ENCODE peak calls at places on chromosome 11, in eight cellular contexts. L is sciatic nerve; B is HTR-8/SVneo; Q is stomach; T is activated CD4-positive, alpha-beta T cell treated with anti-CD3 and anti-CD28 coated beads for 36 hours; J is KBM-7; W is renal cortical epithelial cell; R is upper lobe of right lung. U is an unnamed sample.

GRCh38 chr11:67252831-67253239 is 13.4 kb upstream of the GRK2 start:
- DNase-seq in L (peak; percentile 54), B (no peak), Q (no peak), T (peak; percentile 55), J (peak; percentile 60), W (peak; percentile 53), R (no peak), U (no peak)

GRCh38 chr11:38169286-38169685 is 1571.2 kb upstream of the RAG2 start:
- DNase-seq in L (no peak), B (peak; percentile 34), Q (no peak), T (no peak), J (no peak), W (peak; percentile 13), R (no peak), U (no peak)

GRCh38 chr11:36451045-36451444 is 59.0 kb downstream of the TRAF6 start:
- DNase-seq in L (no peak), B (no peak), Q (no peak), T (no peak), J (no peak), W (no peak), R (no peak), U (no peak)

GRCh38 chr11:1208361-1209261 is 14.3 kb upstream of the MUC5B start:
- DNase-seq in L (peak; percentile 44), B (no peak), Q (no peak), T (no peak), J (no peak), W (no peak), R (peak; percentile 58), U (no peak)

GRCh38 chr11:3855808-3856491 is 486 bp downstream of the STIM1 start:
- DNase-seq in L (peak; percentile 61), B (peak; percentile 20), Q (peak; percentile 46), T (peak; percentile 72), J (peak; percentile 64), W (no peak), R (peak; percentile 87), U (peak; percentile 80)

GRCh38 chr11:130208241-130209127 is 48.9 kb downstream of the ST14 start:
- DNase-seq in L (peak; percentile 49), B (no peak), Q (peak; percentile 24), T (no peak), J (no peak), W (no peak), R (peak; percentile 61), U (no peak)

GRCh38 chr11:36689442-36689841 is 91.4 kb upstream of the RAG2 start:
- DNase-seq in L (no peak), B (no peak), Q (no peak), T (no peak), J (no peak), W (no peak), R (no peak), U (no peak)

GRCh38 chr11:107770546-107770945 is 58.7 kb upstream of the SLN start:
- DNase-seq in L (no peak), B (no peak), Q (no peak), T (no peak), J (no peak), W (peak; percentile 38), R (no peak), U (no peak)

GRCh38 chr11:108616549-108616948 is 23.0 kb upstream of the EXPH5 start:
- DNase-seq in L (no peak), B (peak; percentile 83), Q (no peak), T (no peak), J (no peak), W (peak; percentile 99), R (no peak), U (no peak)

GRCh38 chr11:106344392-106344791 is 266.9 kb downstream of the AASDHPPT start:
- DNase-seq in L (no peak), B (no peak), Q (no peak), T (no peak), J (no peak), W (peak; percentile 36), R (no peak), U (no peak)

GRCh38 chr11:120089036-120090001 is 48.6 kb downstream of the TRIM29 start:
- DNase-seq in L (no peak), B (no peak), Q (peak; percentile 46), T (no peak), J (no peak), W (no peak), R (peak; percentile 17), U (no peak)

GRCh38 chr11:77322926-77323590 is 21.6 kb upstream of the GDPD4 start:
- DNase-seq in L (no peak), B (no peak), Q (no peak), T (no peak), J (no peak), W (peak; percentile 72), R (no peak), U (no peak)

GRCh38 chr11:1864831-1865665 is 12.2 kb downstream of the LSP1 start:
- DNase-seq in L (no peak), B (no peak), Q (no peak), T (no peak), J (no peak), W (no peak), R (no peak), U (no peak)

GRCh38 chr11:86955111-86955673 is at the start of gene FZD4:
- DNase-seq in L (peak; percentile 93), B (peak; percentile 87), Q (peak; percentile 93), T (peak; percentile 69), J (peak; percentile 80), W (no peak), R (peak; percentile 95), U (peak; percentile 90)

GRCh38 chr11:606245-606644 is 9.5 kb downstream of the IRF7 start:
- DNase-seq in L (no peak), B (no peak), Q (peak; percentile 80), T (no peak), J (no peak), W (peak; percentile 4), R (peak; percentile 88), U (no peak)

GRCh38 chr11:64044730-64045386 is 9.1 kb downstream of the FLRT1 start:
- DNase-seq in L (peak; percentile 74), B (no peak), Q (no peak), T (no peak), J (peak; percentile 27), W (peak; percentile 17), R (no peak), U (peak; percentile 71)

GRCh38 chr11:45847908-45848316 is 637 bp downstream of the CRY2 start:
- DNase-seq in L (peak; percentile 69), B (peak; percentile 47), Q (peak; percentile 66), T (peak; percentile 66), J (peak; percentile 54), W (peak; percentile 53), R (peak; percentile 74), U (no peak)

GRCh38 chr11:116847612-116848011 is 10.2 kb upstream of the APOA1 start:
- DNase-seq in L (no peak), B (no peak), Q (no peak), T (no peak), J (no peak), W (no peak), R (no peak), U (no peak)

GRCh38 chr11:112453601-112454577 is 193.2 kb upstream of the PLET1 start:
- DNase-seq in L (no peak), B (no peak), Q (peak; percentile 47), T (peak; percentile 75), J (peak; percentile 11), W (peak; percentile 50), R (peak; percentile 70), U (no peak)

GRCh38 chr11:92954003-92954402 is 15.4 kb upstream of the MTNR1B start:
- DNase-seq in L (no peak), B (no peak), Q (no peak), T (no peak), J (no peak), W (no peak), R (no peak), U (no peak)

GRCh38 chr11:126607374-126607773 is 251.9 kb downstream of the ST3GAL4 start:
- DNase-seq in L (no peak), B (peak; percentile 50), Q (peak; percentile 64), T (peak; percentile 43), J (peak; percentile 60), W (peak; percentile 18), R (no peak), U (peak; percentile 85)

GRCh38 chr11:57340228-57340627 is 2.1 kb downstream of the P2RX3 start:
- DNase-seq in L (no peak), B (no peak), Q (no peak), T (peak; percentile 45), J (peak; percentile 56), W (peak; percentile 34), R (no peak), U (peak; percentile 71)

GRCh38 chr11:64052938-64053622 is 17.3 kb downstream of the FLRT1 start:
- DNase-seq in L (no peak), B (no peak), Q (no peak), T (no peak), J (no peak), W (no peak), R (no peak), U (no peak)

GRCh38 chr11:127000991-127001390 is 421 bp upstream of the KIRREL3 start:
- DNase-seq in L (no peak), B (no peak), Q (no peak), T (no peak), J (no peak), W (no peak), R (no peak), U (no peak)

GRCh38 chr11:110428956-110429613 is 663 bp upstream of the FDX1 start:
- DNase-seq in L (no peak), B (no peak), Q (no peak), T (peak; percentile 24), J (no peak), W (no peak), R (no peak), U (no peak)

GRCh38 chr11:70364198-70364597 is 34.1 kb upstream of the CTTN start:
- DNase-seq in L (no peak), B (no peak), Q (no peak), T (no peak), J (no peak), W (no peak), R (no peak), U (no peak)

GRCh38 chr11:9170450-9170849 is 79.1 kb upstream of the SCUBE2 start:
- DNase-seq in L (no peak), B (no peak), Q (no peak), T (no peak), J (no peak), W (peak; percentile 14), R (no peak), U (no peak)

GRCh38 chr11:3166268-3167142 is 1.4 kb upstream of the OSBPL5 start:
- DNase-seq in L (peak; percentile 51), B (no peak), Q (no peak), T (no peak), J (no peak), W (no peak), R (peak; percentile 60), U (peak; percentile 52)

GRCh38 chr11:12128191-12128841 is 17.9 kb downstream of the MICAL2 start:
- DNase-seq in L (no peak), B (no peak), Q (no peak), T (no peak), J (no peak), W (no peak), R (no peak), U (no peak)

GRCh38 chr11:118868659-118869058 is 15.0 kb upstream of the CXCR5 start:
- DNase-seq in L (no peak), B (no peak), Q (no peak), T (no peak), J (no peak), W (no peak), R (no peak), U (no peak)

GRCh38 chr11:115616941-115617340 is 112.7 kb upstream of the CADM1 start:
- DNase-seq in L (no peak), B (no peak), Q (no peak), T (no peak), J (no peak), W (peak; percentile 73), R (no peak), U (no peak)